ENCODE peak calls at places on chromosome 5, in four cellular contexts. L is upper lobe of right lung; F is colonic mucosa; S is CD4-positive, CD25-positive, alpha-beta regulatory T cell. H is an unnamed sample. For H3K4me1, the result is how much of the 10 kb centered on the place peaks cover.

GRCh38 chr5:151072234-151073025 is 8.4 kb downstream of the TNIP1 start:
- DNase-seq in S (no peak), F (no peak), L (peak), H (no peak)

GRCh38 chr5:172852490-172853354 is 18.7 kb downstream of the ERGIC1 start:
- DNase-seq in S (no peak), L (no peak), F (peak), H (no peak)

GRCh38 chr5:54692631-54693030 is 175.1 kb downstream of the SNX18 start:
- DNase-seq in L (no peak), F (no peak), S (no peak), H (no peak)

GRCh38 chr5:72203251-72203845 is 96.1 kb downstream of the MAP1B start:
- DNase-seq in F (no peak), L (no peak), S (no peak), H (no peak)

GRCh38 chr5:138869763-138870500 is 5.2 kb downstream of the LRRTM2 start:
- DNase-seq in F (no peak), L (no peak), S (peak), H (no peak)

GRCh38 chr5:111834926-111835599 is 78.1 kb upstream of the NREP start:
- DNase-seq in F (no peak), S (no peak), L (no peak), H (no peak)

GRCh38 chr5:173645897-173646574 is 29.6 kb upstream of the BOD1 start:
- DNase-seq in F (no peak), L (no peak), S (no peak), H (no peak)

GRCh38 chr5:52867809-52868208 is 80.1 kb downstream of the ITGA1 start:
- DNase-seq in L (no peak), F (no peak), S (no peak), H (no peak)

DNA sequence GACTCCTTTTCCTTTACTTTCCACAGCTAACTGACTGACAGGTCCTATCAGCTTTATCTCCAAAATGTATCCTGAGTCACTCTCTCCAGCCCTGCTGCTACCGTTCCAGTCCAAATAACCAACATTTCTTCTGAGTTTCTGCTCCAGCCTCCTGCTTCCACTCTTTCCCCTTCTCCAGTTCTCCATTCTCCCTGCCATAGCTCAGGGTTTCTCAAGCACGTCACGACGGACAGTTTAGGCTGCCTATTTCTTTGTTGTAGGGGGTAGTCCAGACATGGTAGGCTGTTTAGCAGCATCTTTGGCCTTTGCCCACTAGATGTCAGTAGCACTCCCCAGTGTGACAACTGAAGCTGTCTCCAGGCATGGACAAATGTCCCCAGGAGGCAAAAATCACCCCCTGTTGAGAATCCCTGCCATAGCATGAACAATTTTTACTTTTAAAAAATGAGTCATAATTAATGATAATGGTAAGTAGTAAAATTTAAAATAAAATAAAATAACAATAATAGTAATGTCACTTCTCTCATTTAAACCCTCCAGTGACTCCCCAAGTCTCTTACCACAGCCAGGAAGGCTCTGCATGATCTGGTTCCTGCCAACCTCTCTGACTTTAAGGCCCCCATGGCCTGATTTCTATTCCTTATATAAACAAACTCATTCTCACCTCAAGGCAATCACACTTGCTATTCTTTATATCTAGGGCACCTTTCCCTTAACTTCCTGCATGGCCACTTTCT is 105.4 kb upstream of the FER start:
- DNase-seq in F (peak), S (peak), L (no peak), H (no peak)
- H3K4me1 ChIP-seq in F (under half), S (under half), L (under half), H (under half)

GRCh38 chr5:68747077-68747420 is 346.8 kb upstream of the SLC30A5 start:
- DNase-seq in L (no peak), S (no peak), F (no peak), H (no peak)
- H3K4me1 ChIP-seq in L (under half), S (under half), F (under half), H (under half)

DNA sequence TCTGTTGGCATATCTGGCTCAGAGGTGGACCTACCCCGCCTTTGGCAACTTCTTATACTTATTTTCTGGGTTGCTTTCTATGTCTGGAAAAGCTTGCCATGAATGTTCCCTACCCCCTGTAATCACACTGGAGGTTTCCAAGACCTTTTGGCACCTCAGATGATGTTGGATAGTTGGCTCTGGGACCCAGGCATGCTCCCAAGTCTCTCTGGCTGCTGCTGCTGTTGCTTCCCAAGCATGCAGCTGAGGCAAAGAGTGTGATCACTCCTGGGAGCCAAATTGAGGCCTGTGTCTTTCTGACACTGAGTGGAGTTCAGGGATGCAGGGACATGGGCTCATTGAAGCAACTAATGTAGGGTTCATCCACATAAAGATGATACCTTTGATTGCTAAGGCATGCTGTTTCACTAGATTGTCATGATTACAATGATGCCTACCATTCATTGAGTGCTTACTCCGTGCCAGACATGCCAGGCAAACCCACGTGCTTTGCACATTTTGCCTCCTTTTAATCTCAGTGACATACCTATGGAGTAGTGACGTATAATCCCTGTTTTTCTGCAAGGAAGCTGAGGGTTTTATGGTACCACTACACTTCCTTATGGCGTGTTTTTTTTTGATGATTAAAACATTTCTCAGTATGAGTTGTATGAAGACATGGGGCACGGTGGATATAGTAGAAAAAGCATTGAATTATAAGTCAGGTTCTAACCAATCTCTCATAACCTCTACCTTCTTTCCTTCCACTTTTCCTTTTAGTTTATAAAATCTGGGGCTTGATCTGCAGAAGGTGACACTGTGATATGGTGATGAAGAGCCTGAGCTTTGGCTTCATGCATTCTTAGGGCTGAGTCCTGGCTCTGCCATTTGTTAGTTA is 73.1 kb downstream of the ARHGAP26 start:
- DNase-seq in S (no peak), F (no peak), L (no peak), H (no peak)
- H3K4me1 ChIP-seq in S (under half), F (under half), L (under half), H (under half)

GRCh38 chr5:38541174-38541724 is 15.2 kb downstream of the LIFR start:
- DNase-seq in S (no peak), L (no peak), F (no peak), H (no peak)
- H3K4me1 ChIP-seq in S (under half), L (under half), F (under half), H (under half)

GRCh38 chr5:61123145-61123544 is 39.1 kb downstream of the SMIM15 start:
- DNase-seq in S (no peak), L (no peak), F (peak), H (no peak)
- H3K4me1 ChIP-seq in S (under half), L (under half), F (under half), H (under half)

DNA sequence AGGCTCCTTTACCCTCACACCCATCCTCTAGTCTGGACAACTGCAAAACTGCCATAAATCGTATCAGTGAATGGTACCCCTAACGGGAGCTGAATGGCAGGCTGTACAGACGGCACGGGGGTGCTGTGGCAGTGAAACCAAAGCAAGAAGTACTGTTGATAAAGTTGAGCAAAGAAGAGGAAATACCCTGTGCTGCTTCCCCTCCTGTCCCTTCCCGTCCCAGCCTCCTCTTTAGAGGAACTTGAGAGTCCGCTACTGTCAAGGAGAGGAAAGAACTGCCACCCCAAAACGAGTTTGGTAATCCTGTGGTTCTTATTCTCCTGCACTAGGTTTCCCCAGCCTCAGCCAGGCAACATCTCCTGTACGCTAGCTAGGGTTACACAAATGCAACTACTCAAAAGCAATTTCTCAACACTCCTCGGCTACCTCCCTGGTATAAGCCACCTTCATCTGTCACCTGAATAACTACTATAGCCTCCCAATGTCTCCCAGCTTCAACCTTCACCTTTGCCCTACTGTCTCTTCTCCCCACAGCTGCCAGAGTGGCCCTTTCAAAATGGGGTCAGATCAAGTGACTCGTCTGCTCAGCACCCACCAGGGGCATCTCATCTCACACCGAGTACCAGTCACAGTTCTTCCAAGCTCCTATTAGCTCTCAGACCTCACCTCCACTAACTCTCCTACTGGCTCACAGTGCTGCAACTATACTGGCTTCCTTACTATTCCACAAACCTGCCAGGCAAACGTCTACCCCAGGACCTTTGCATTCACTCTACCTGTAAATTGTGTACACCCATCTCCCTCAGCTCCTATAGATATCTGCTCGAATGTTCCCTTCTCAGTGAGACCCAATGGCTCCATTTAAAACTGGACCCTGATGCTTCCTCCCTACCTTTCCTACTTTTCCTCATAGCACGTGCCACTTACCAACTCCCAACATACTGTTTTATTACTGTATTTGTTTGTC is 4.1 kb downstream of the GLRX start:
- DNase-seq in F (no peak), S (no peak), L (no peak), H (no peak)
- H3K4me1 ChIP-seq in F (under half), S (half or more), L (half or more), H (under half)

GRCh38 chr5:124713595-124713994 is 32.8 kb downstream of the ZNF608 start:
- DNase-seq in L (no peak), S (no peak), F (no peak), H (no peak)
- H3K4me1 ChIP-seq in L (under half), S (under half), F (under half), H (under half)

GRCh38 chr5:114903767-114904166 is 265.9 kb downstream of the TRIM36 start:
- DNase-seq in S (no peak), F (no peak), L (no peak), H (no peak)
- H3K4me1 ChIP-seq in S (under half), F (under half), L (under half), H (under half)

H was measured in effector memory CD4-positive, alpha-beta T cell.